ENCODE peak calls at places on chromosomes 16 and 17, in six cellular contexts. One of them, this sample, is unnamed.

GRCh38 chr17:31321481-31321880 is at the start of gene EVI2A:
- DNase-seq in head of caudate nucleus: peak
- DNase-seq in NCI-H1105 treated with DMSO at 0.1 percent for 48 hours: no peak
- DNase-seq in activated CD4-positive, alpha-beta T cell treated with anti-CD3 and anti-CD28 coated beads for 4 hours: peak
- DNase-seq in EL: peak
- DNase-seq in cardiac fibroblast: peak
- DNase-seq in this sample: peak

GRCh38 chr17:12789976-12790805 is 893 bp downstream of the ARHGAP44 start:
- DNase-seq in EL: no peak
- DNase-seq in activated CD4-positive, alpha-beta T cell treated with anti-CD3 and anti-CD28 coated beads for 4 hours: no peak
- DNase-seq in cardiac fibroblast: no peak
- DNase-seq in NCI-H1105 treated with DMSO at 0.1 percent for 48 hours: peak
- DNase-seq in head of caudate nucleus: peak
- DNase-seq in this sample: no peak

GRCh38 chr16:64428463-64428862 is 693.4 kb downstream of the CDH11 start:
- DNase-seq in NCI-H1105 treated with DMSO at 0.1 percent for 48 hours: no peak
- DNase-seq in activated CD4-positive, alpha-beta T cell treated with anti-CD3 and anti-CD28 coated beads for 4 hours: no peak
- DNase-seq in head of caudate nucleus: no peak
- DNase-seq in cardiac fibroblast: peak
- DNase-seq in EL: peak
- DNase-seq in this sample: peak

GRCh38 chr16:75593308-75593707 is 27.1 kb downstream of the GABARAPL2 start:
- DNase-seq in activated CD4-positive, alpha-beta T cell treated with anti-CD3 and anti-CD28 coated beads for 4 hours: no peak
- DNase-seq in cardiac fibroblast: no peak
- DNase-seq in NCI-H1105 treated with DMSO at 0.1 percent for 48 hours: no peak
- DNase-seq in head of caudate nucleus: no peak
- DNase-seq in EL: no peak
- DNase-seq in this sample: no peak

GRCh38 chr16:75251280-75252048 is at the start of gene BCAR1:
- DNase-seq in cardiac fibroblast: peak
- DNase-seq in NCI-H1105 treated with DMSO at 0.1 percent for 48 hours: peak
- DNase-seq in EL: peak
- DNase-seq in head of caudate nucleus: peak
- DNase-seq in activated CD4-positive, alpha-beta T cell treated with anti-CD3 and anti-CD28 coated beads for 4 hours: no peak
- DNase-seq in this sample: peak

GRCh38 chr17:60089097-60089844 is 10.6 kb upstream of the HEATR6 start:
- DNase-seq in EL: no peak
- DNase-seq in activated CD4-positive, alpha-beta T cell treated with anti-CD3 and anti-CD28 coated beads for 4 hours: no peak
- DNase-seq in cardiac fibroblast: no peak
- DNase-seq in head of caudate nucleus: no peak
- DNase-seq in NCI-H1105 treated with DMSO at 0.1 percent for 48 hours: no peak
- DNase-seq in this sample: no peak

GRCh38 chr17:75404223-75404738 is 1.2 kb downstream of the GRB2 start:
- DNase-seq in EL: peak
- DNase-seq in cardiac fibroblast: peak
- DNase-seq in activated CD4-positive, alpha-beta T cell treated with anti-CD3 and anti-CD28 coated beads for 4 hours: peak
- DNase-seq in NCI-H1105 treated with DMSO at 0.1 percent for 48 hours: peak
- DNase-seq in head of caudate nucleus: peak
- DNase-seq in this sample: peak

GRCh38 chr16:52254753-52255152 is 292.2 kb downstream of the TOX3 start:
- DNase-seq in NCI-H1105 treated with DMSO at 0.1 percent for 48 hours: no peak
- DNase-seq in activated CD4-positive, alpha-beta T cell treated with anti-CD3 and anti-CD28 coated beads for 4 hours: no peak
- DNase-seq in cardiac fibroblast: peak
- DNase-seq in EL: no peak
- DNase-seq in head of caudate nucleus: no peak
- DNase-seq in this sample: no peak

GRCh38 chr16:1078579-1079021 is 6.1 kb downstream of the SSTR5 start:
- DNase-seq in activated CD4-positive, alpha-beta T cell treated with anti-CD3 and anti-CD28 coated beads for 4 hours: no peak
- DNase-seq in EL: peak
- DNase-seq in head of caudate nucleus: no peak
- DNase-seq in NCI-H1105 treated with DMSO at 0.1 percent for 48 hours: peak
- DNase-seq in cardiac fibroblast: peak
- DNase-seq in this sample: peak

GRCh38 chr17:35630530-35631148 is 43.5 kb downstream of the AP2B1 start:
- DNase-seq in head of caudate nucleus: no peak
- DNase-seq in activated CD4-positive, alpha-beta T cell treated with anti-CD3 and anti-CD28 coated beads for 4 hours: no peak
- DNase-seq in EL: peak
- DNase-seq in cardiac fibroblast: peak
- DNase-seq in NCI-H1105 treated with DMSO at 0.1 percent for 48 hours: no peak
- DNase-seq in this sample: peak

GRCh38 chr16:53207810-53208752 is 153.3 kb downstream of the CHD9 start:
- DNase-seq in NCI-H1105 treated with DMSO at 0.1 percent for 48 hours: peak
- DNase-seq in head of caudate nucleus: peak
- DNase-seq in EL: peak
- DNase-seq in cardiac fibroblast: peak
- DNase-seq in activated CD4-positive, alpha-beta T cell treated with anti-CD3 and anti-CD28 coated beads for 4 hours: peak
- DNase-seq in this sample: peak

GRCh38 chr17:27870345-27870744 is 22.8 kb downstream of the LYRM9 start:
- DNase-seq in NCI-H1105 treated with DMSO at 0.1 percent for 48 hours: no peak
- DNase-seq in cardiac fibroblast: no peak
- DNase-seq in head of caudate nucleus: no peak
- DNase-seq in activated CD4-positive, alpha-beta T cell treated with anti-CD3 and anti-CD28 coated beads for 4 hours: no peak
- DNase-seq in EL: no peak
- DNase-seq in this sample: no peak

GRCh38 chr16:51875834-51876725 is 670.9 kb downstream of the TOX3 start:
- DNase-seq in head of caudate nucleus: no peak
- DNase-seq in activated CD4-positive, alpha-beta T cell treated with anti-CD3 and anti-CD28 coated beads for 4 hours: no peak
- DNase-seq in NCI-H1105 treated with DMSO at 0.1 percent for 48 hours: no peak
- DNase-seq in cardiac fibroblast: no peak
- DNase-seq in EL: no peak
- DNase-seq in this sample: no peak

GRCh38 chr16:75305364-75306101 is 54.1 kb upstream of the BCAR1 start:
- DNase-seq in head of caudate nucleus: peak
- DNase-seq in NCI-H1105 treated with DMSO at 0.1 percent for 48 hours: no peak
- DNase-seq in activated CD4-positive, alpha-beta T cell treated with anti-CD3 and anti-CD28 coated beads for 4 hours: peak
- DNase-seq in EL: peak
- DNase-seq in cardiac fibroblast: peak
- DNase-seq in this sample: peak

GRCh38 chr16:14121135-14121534 is 50.0 kb downstream of the MRTFB start:
- DNase-seq in NCI-H1105 treated with DMSO at 0.1 percent for 48 hours: no peak
- DNase-seq in cardiac fibroblast: no peak
- DNase-seq in head of caudate nucleus: no peak
- DNase-seq in activated CD4-positive, alpha-beta T cell treated with anti-CD3 and anti-CD28 coated beads for 4 hours: no peak
- DNase-seq in EL: no peak
- DNase-seq in this sample: no peak

GRCh38 chr17:74298690-74299617 is 24.9 kb downstream of the DNAI2 start:
- DNase-seq in activated CD4-positive, alpha-beta T cell treated with anti-CD3 and anti-CD28 coated beads for 4 hours: no peak
- DNase-seq in head of caudate nucleus: no peak
- DNase-seq in EL: no peak
- DNase-seq in NCI-H1105 treated with DMSO at 0.1 percent for 48 hours: no peak
- DNase-seq in cardiac fibroblast: no peak
- DNase-seq in this sample: no peak

GRCh38 chr17:71402661-71403141 is 718.1 kb upstream of the SOX9 start:
- DNase-seq in NCI-H1105 treated with DMSO at 0.1 percent for 48 hours: peak
- DNase-seq in EL: no peak
- DNase-seq in activated CD4-positive, alpha-beta T cell treated with anti-CD3 and anti-CD28 coated beads for 4 hours: no peak
- DNase-seq in cardiac fibroblast: no peak
- DNase-seq in head of caudate nucleus: no peak
- DNase-seq in this sample: peak

GRCh38 chr17:69525920-69526841 is 111.7 kb downstream of the MAP2K6 start:
- DNase-seq in activated CD4-positive, alpha-beta T cell treated with anti-CD3 and anti-CD28 coated beads for 4 hours: no peak
- DNase-seq in cardiac fibroblast: peak
- DNase-seq in EL: peak
- DNase-seq in NCI-H1105 treated with DMSO at 0.1 percent for 48 hours: peak
- DNase-seq in head of caudate nucleus: peak
- DNase-seq in this sample: peak

GRCh38 chr17:20896153-20896649 is 146.6 kb downstream of the USP22 start:
- DNase-seq in EL: peak
- DNase-seq in head of caudate nucleus: peak
- DNase-seq in cardiac fibroblast: no peak
- DNase-seq in activated CD4-positive, alpha-beta T cell treated with anti-CD3 and anti-CD28 coated beads for 4 hours: peak
- DNase-seq in NCI-H1105 treated with DMSO at 0.1 percent for 48 hours: no peak
- DNase-seq in this sample: no peak

GRCh38 chr16:24976971-24977672 is 38.0 kb downstream of the ARHGAP17 start:
- DNase-seq in NCI-H1105 treated with DMSO at 0.1 percent for 48 hours: no peak
- DNase-seq in cardiac fibroblast: no peak
- DNase-seq in head of caudate nucleus: no peak
- DNase-seq in EL: no peak
- DNase-seq in activated CD4-positive, alpha-beta T cell treated with anti-CD3 and anti-CD28 coated beads for 4 hours: no peak
- DNase-seq in this sample: no peak

GRCh38 chr16:80583466-80583865 is 42.7 kb downstream of the DYNLRB2 start:
- DNase-seq in head of caudate nucleus: no peak
- DNase-seq in activated CD4-positive, alpha-beta T cell treated with anti-CD3 and anti-CD28 coated beads for 4 hours: peak
- DNase-seq in EL: peak
- DNase-seq in NCI-H1105 treated with DMSO at 0.1 percent for 48 hours: no peak
- DNase-seq in cardiac fibroblast: peak
- DNase-seq in this sample: peak

GRCh38 chr17:79466562-79467350 is 144.1 kb downstream of the RBFOX3 start:
- DNase-seq in EL: no peak
- DNase-seq in cardiac fibroblast: no peak
- DNase-seq in NCI-H1105 treated with DMSO at 0.1 percent for 48 hours: no peak
- DNase-seq in head of caudate nucleus: peak
- DNase-seq in activated CD4-positive, alpha-beta T cell treated with anti-CD3 and anti-CD28 coated beads for 4 hours: no peak
- DNase-seq in this sample: no peak

GRCh38 chr17:77899494-77899893 is 59.0 kb upstream of the TNRC6C start:
- DNase-seq in activated CD4-positive, alpha-beta T cell treated with anti-CD3 and anti-CD28 coated beads for 4 hours: no peak
- DNase-seq in cardiac fibroblast: peak
- DNase-seq in EL: no peak
- DNase-seq in NCI-H1105 treated with DMSO at 0.1 percent for 48 hours: peak
- DNase-seq in head of caudate nucleus: no peak
- DNase-seq in this sample: no peak

GRCh38 chr16:47342055-47342454 is 118.8 kb downstream of the ITFG1 start:
- DNase-seq in cardiac fibroblast: no peak
- DNase-seq in head of caudate nucleus: no peak
- DNase-seq in activated CD4-positive, alpha-beta T cell treated with anti-CD3 and anti-CD28 coated beads for 4 hours: no peak
- DNase-seq in EL: no peak
- DNase-seq in NCI-H1105 treated with DMSO at 0.1 percent for 48 hours: no peak
- DNase-seq in this sample: no peak

GRCh38 chr17:78808106-78808635 is 26.1 kb upstream of the CYTH1 start:
- DNase-seq in activated CD4-positive, alpha-beta T cell treated with anti-CD3 and anti-CD28 coated beads for 4 hours: no peak
- DNase-seq in EL: peak
- DNase-seq in NCI-H1105 treated with DMSO at 0.1 percent for 48 hours: no peak
- DNase-seq in head of caudate nucleus: no peak
- DNase-seq in cardiac fibroblast: no peak
- DNase-seq in this sample: peak

GRCh38 chr17:81219476-81220180 is 3.1 kb downstream of the CEP131 start:
- DNase-seq in cardiac fibroblast: no peak
- DNase-seq in head of caudate nucleus: no peak
- DNase-seq in activated CD4-positive, alpha-beta T cell treated with anti-CD3 and anti-CD28 coated beads for 4 hours: no peak
- DNase-seq in EL: no peak
- DNase-seq in NCI-H1105 treated with DMSO at 0.1 percent for 48 hours: no peak
- DNase-seq in this sample: no peak

GRCh38 chr16:19460397-19460796 is 42.7 kb downstream of the TMC5 start:
- DNase-seq in NCI-H1105 treated with DMSO at 0.1 percent for 48 hours: no peak
- DNase-seq in activated CD4-positive, alpha-beta T cell treated with anti-CD3 and anti-CD28 coated beads for 4 hours: no peak
- DNase-seq in EL: no peak
- DNase-seq in cardiac fibroblast: no peak
- DNase-seq in head of caudate nucleus: no peak
- DNase-seq in this sample: no peak

GRCh38 chr17:15398736-15399331 is 57.4 kb upstream of the TEKT3 start:
- DNase-seq in EL: peak
- DNase-seq in NCI-H1105 treated with DMSO at 0.1 percent for 48 hours: no peak
- DNase-seq in cardiac fibroblast: peak
- DNase-seq in head of caudate nucleus: peak
- DNase-seq in activated CD4-positive, alpha-beta T cell treated with anti-CD3 and anti-CD28 coated beads for 4 hours: no peak
- DNase-seq in this sample: peak

GRCh38 chr17:20735796-20736195 is 156.3 kb downstream of the CDRT15L2 start:
- DNase-seq in activated CD4-positive, alpha-beta T cell treated with anti-CD3 and anti-CD28 coated beads for 4 hours: no peak
- DNase-seq in NCI-H1105 treated with DMSO at 0.1 percent for 48 hours: no peak
- DNase-seq in head of caudate nucleus: no peak
- DNase-seq in EL: no peak
- DNase-seq in cardiac fibroblast: no peak
- DNase-seq in this sample: no peak

GRCh38 chr17:69961488-69962145 is 113.4 kb upstream of the KCNJ16 start:
- DNase-seq in EL: no peak
- DNase-seq in head of caudate nucleus: no peak
- DNase-seq in NCI-H1105 treated with DMSO at 0.1 percent for 48 hours: peak
- DNase-seq in cardiac fibroblast: no peak
- DNase-seq in activated CD4-positive, alpha-beta T cell treated with anti-CD3 and anti-CD28 coated beads for 4 hours: no peak
- DNase-seq in this sample: peak